ENCODE peak calls at places on chromosomes 7 and 10, in seven cellular contexts. O is NCI-H82; I is stimulated activated effector memory CD8-positive, alpha-beta T cell treated with anti-CD3 and anti-CD28 coated beads, Interleukin-12 subunit alpha, Interleukin-12 subunit beta, amount 100 ng/mL, for 72 hours; X is IMR-90; G is kidney glomerular epithelial cell; U is iris pigment epithelial cell; N is activated CD4-positive, alpha-beta memory T cell treated with anti-CD3 and anti-CD28 coated beads for 36 hours. Y is an unnamed sample.
A peak's percentile ranks its signal among the peaks of the same experiment; 100 is the strongest.

GRCh38 chr7:120370954-120371353 is 98.0 kb downstream of the KCND2 start:
- DNase-seq in O (no peak), I (no peak), X (no peak), G (no peak), U (no peak), N (no peak), Y (no peak)

GRCh38 chr10:77911535-77912123 is 14.9 kb downstream of the DLG5 start:
- DNase-seq in O (no peak), I (no peak), X (peak; percentile 47), G (no peak), U (peak; percentile 63), N (no peak), Y (no peak)

GRCh38 chr7:96306385-96307125 is 15.3 kb downstream of the SLC25A13 start:
- DNase-seq in O (no peak), I (no peak), X (no peak), G (no peak), U (no peak), N (no peak), Y (no peak)

GRCh38 chr7:128260069-128260468 is 19.0 kb downstream of the LEP start:
- DNase-seq in O (no peak), I (no peak), X (no peak), G (no peak), U (no peak), N (no peak), Y (no peak)

GRCh38 chr7:50534690-50535290 is 30.4 kb downstream of the DDC start:
- DNase-seq in O (peak; percentile 48), I (no peak), X (peak; percentile 100), G (peak; percentile 93), U (peak; percentile 99), N (peak; percentile 33), Y (peak; percentile 98)

GRCh38 chr10:131786756-131787605 is 113.8 kb upstream of the PPP2R2D start:
- DNase-seq in O (peak; percentile 28), I (no peak), X (peak; percentile 17), G (no peak), U (peak; percentile 47), N (peak; percentile 36), Y (no peak)

GRCh38 chr10:120508393-120508792 is 51.4 kb downstream of the PLPP4 start:
- DNase-seq in O (no peak), I (no peak), X (no peak), G (peak; percentile 70), U (peak; percentile 90), N (peak; percentile 20), Y (peak; percentile 49)

GRCh38 chr7:44057181-44057848 is 8.1 kb downstream of the PGAM2 start:
- DNase-seq in O (no peak), I (no peak), X (no peak), G (no peak), U (no peak), N (no peak), Y (no peak)

GRCh38 chr10:70331486-70332268 is 47.9 kb upstream of the NPFFR1 start:
- DNase-seq in O (peak; percentile 82), I (no peak), X (peak; percentile 93), G (peak; percentile 98), U (peak; percentile 94), N (peak; percentile 20), Y (peak; percentile 90)

GRCh38 chr7:131628634-131629033 is 72.2 kb upstream of the PODXL start:
- DNase-seq in O (no peak), I (no peak), X (no peak), G (no peak), U (no peak), N (no peak), Y (no peak)

GRCh38 chr10:119502214-119502613 is 40.3 kb downstream of the RGS10 start:
- DNase-seq in O (peak; percentile 31), I (peak; percentile 20), X (no peak), G (no peak), U (no peak), N (peak; percentile 88), Y (no peak)

GRCh38 chr7:23181684-23182553 is at the start of gene NUP42:
- DNase-seq in O (peak; percentile 99), I (peak; percentile 94), X (peak; percentile 100), G (peak; percentile 94), U (peak; percentile 100), N (peak; percentile 99), Y (peak; percentile 98)

GRCh38 chr7:75619636-75620035 is 119.1 kb downstream of the HIP1 start:
- DNase-seq in O (no peak), I (no peak), X (no peak), G (no peak), U (no peak), N (no peak), Y (no peak)

GRCh38 chr7:92808006-92808405 is 28.4 kb downstream of the CDK6 start:
- DNase-seq in O (no peak), I (no peak), X (peak; percentile 47), G (no peak), U (peak; percentile 65), N (peak; percentile 47), Y (no peak)

GRCh38 chr10:93703066-93703465 is 674 bp upstream of the FRA10AC1 start:
- DNase-seq in O (peak; percentile 33), I (no peak), X (peak; percentile 2), G (no peak), U (no peak), N (peak; percentile 11), Y (no peak)

GRCh38 chr7:7151865-7152264 is 30.5 kb upstream of the C1GALT1 start:
- DNase-seq in O (no peak), I (no peak), X (no peak), G (no peak), U (no peak), N (no peak), Y (no peak)

GRCh38 chr10:75079436-75080083 is 31.9 kb upstream of the SAMD8 start:
- DNase-seq in O (no peak), I (no peak), X (no peak), G (no peak), U (no peak), N (no peak), Y (no peak)

GRCh38 chr10:130500251-130501000 is 364.2 kb downstream of the GLRX3 start:
- DNase-seq in O (no peak), I (no peak), X (no peak), G (no peak), U (no peak), N (no peak), Y (no peak)